ENCODE peak calls at places on chromosome 3, in eight cellular contexts. One of them, this sample, is unnamed.

GRCh38 chr3:74469151-74469550 is 145.3 kb downstream of the CNTN3 start:
- DNase-seq in fibroblast of lung: peak
- DNase-seq in WERI-Rb-1: no peak
- DNase-seq in MM.1S: no peak
- DNase-seq in heart right ventricle: no peak
- DNase-seq in AG09319: no peak
- DNase-seq in choroid plexus epithelial cell: no peak
- DNase-seq in GM13976: no peak
- DNase-seq in this sample: no peak

GRCh38 chr3:102180291-102180931 is 254.4 kb upstream of the ZPLD1 start:
- DNase-seq in fibroblast of lung: peak
- DNase-seq in WERI-Rb-1: no peak
- DNase-seq in AG09319: peak
- DNase-seq in GM13976: no peak
- DNase-seq in heart right ventricle: no peak
- DNase-seq in choroid plexus epithelial cell: peak
- DNase-seq in MM.1S: no peak
- DNase-seq in this sample: no peak

GRCh38 chr3:187823802-187824201 is 78.5 kb upstream of the BCL6 start:
- DNase-seq in MM.1S: no peak
- DNase-seq in choroid plexus epithelial cell: no peak
- DNase-seq in heart right ventricle: no peak
- DNase-seq in GM13976: no peak
- DNase-seq in AG09319: no peak
- DNase-seq in WERI-Rb-1: no peak
- DNase-seq in fibroblast of lung: no peak
- DNase-seq in this sample: no peak

GRCh38 chr3:14455571-14456317 is 53.3 kb downstream of the SLC6A6 start:
- DNase-seq in MM.1S: no peak
- DNase-seq in fibroblast of lung: no peak
- DNase-seq in GM13976: no peak
- DNase-seq in WERI-Rb-1: no peak
- DNase-seq in choroid plexus epithelial cell: no peak
- DNase-seq in heart right ventricle: no peak
- DNase-seq in AG09319: no peak
- DNase-seq in this sample: no peak

GRCh38 chr3:68893600-68894239 is 38.6 kb downstream of the TAFA4 start:
- DNase-seq in heart right ventricle: no peak
- DNase-seq in fibroblast of lung: peak
- DNase-seq in AG09319: peak
- DNase-seq in MM.1S: peak
- DNase-seq in choroid plexus epithelial cell: peak
- DNase-seq in GM13976: peak
- DNase-seq in WERI-Rb-1: peak
- DNase-seq in this sample: peak

GRCh38 chr3:114103181-114103580 is 46.6 kb downstream of the QTRT2 start:
- DNase-seq in WERI-Rb-1: no peak
- DNase-seq in AG09319: no peak
- DNase-seq in choroid plexus epithelial cell: no peak
- DNase-seq in GM13976: no peak
- DNase-seq in MM.1S: no peak
- DNase-seq in heart right ventricle: no peak
- DNase-seq in fibroblast of lung: no peak
- DNase-seq in this sample: no peak

GRCh38 chr3:185687479-185687878 is 101.4 kb downstream of the SENP2 start:
- DNase-seq in fibroblast of lung: peak
- DNase-seq in WERI-Rb-1: no peak
- DNase-seq in AG09319: peak
- DNase-seq in heart right ventricle: no peak
- DNase-seq in GM13976: no peak
- DNase-seq in MM.1S: no peak
- DNase-seq in choroid plexus epithelial cell: peak
- DNase-seq in this sample: no peak

GRCh38 chr3:47028667-47029066 is 49.2 kb downstream of the NBEAL2 start:
- DNase-seq in MM.1S: no peak
- DNase-seq in GM13976: no peak
- DNase-seq in choroid plexus epithelial cell: no peak
- DNase-seq in AG09319: no peak
- DNase-seq in heart right ventricle: no peak
- DNase-seq in WERI-Rb-1: no peak
- DNase-seq in fibroblast of lung: no peak
- DNase-seq in this sample: no peak

GRCh38 chr3:50139718-50140423 is 15.3 kb upstream of the SEMA3F start:
- DNase-seq in choroid plexus epithelial cell: no peak
- DNase-seq in WERI-Rb-1: no peak
- DNase-seq in GM13976: no peak
- DNase-seq in MM.1S: no peak
- DNase-seq in fibroblast of lung: no peak
- DNase-seq in AG09319: no peak
- DNase-seq in heart right ventricle: no peak
- DNase-seq in this sample: no peak

GRCh38 chr3:25785826-25786225 is 2.6 kb upstream of the NGLY1 start:
- DNase-seq in choroid plexus epithelial cell: no peak
- DNase-seq in AG09319: no peak
- DNase-seq in MM.1S: no peak
- DNase-seq in WERI-Rb-1: no peak
- DNase-seq in heart right ventricle: no peak
- DNase-seq in GM13976: no peak
- DNase-seq in fibroblast of lung: no peak
- DNase-seq in this sample: no peak

GRCh38 chr3:57335273-57335938 is 42.9 kb upstream of the ASB14 start:
- DNase-seq in fibroblast of lung: no peak
- DNase-seq in GM13976: no peak
- DNase-seq in AG09319: no peak
- DNase-seq in MM.1S: no peak
- DNase-seq in choroid plexus epithelial cell: no peak
- DNase-seq in heart right ventricle: no peak
- DNase-seq in WERI-Rb-1: no peak
- DNase-seq in this sample: no peak

DNA sequence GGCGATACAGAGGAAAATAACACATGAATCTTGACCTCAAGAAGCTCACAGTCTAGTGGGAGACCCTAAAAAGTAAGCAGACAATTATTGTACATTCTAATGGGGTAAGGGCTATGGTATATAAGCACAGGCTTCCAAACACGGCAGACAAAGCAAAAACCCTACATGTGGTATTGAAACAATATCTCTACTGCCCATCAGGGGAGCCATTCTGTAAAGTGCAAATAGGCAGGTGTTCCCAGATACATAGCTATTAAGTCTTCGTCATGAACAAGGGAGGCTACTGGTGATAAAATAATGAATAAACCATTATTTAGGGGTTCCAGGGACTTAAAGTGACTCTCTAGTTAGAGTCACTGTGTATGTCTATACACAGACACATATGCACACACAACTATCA is 38.6 kb upstream of the ASB14 start:
- DNase-seq in WERI-Rb-1: no peak
- DNase-seq in fibroblast of lung: no peak
- DNase-seq in GM13976: no peak
- DNase-seq in heart right ventricle: no peak
- DNase-seq in MM.1S: no peak
- DNase-seq in choroid plexus epithelial cell: peak
- DNase-seq in AG09319: no peak
- DNase-seq in this sample: no peak
- TF ChIP-seq CTCF in WERI-Rb-1: no peak
- TF ChIP-seq CTCF in fibroblast of lung: no peak
- TF ChIP-seq CTCF in GM13976: no peak
- TF ChIP-seq CTCF in heart right ventricle: no peak
- TF ChIP-seq CTCF in MM.1S: no peak
- TF ChIP-seq CTCF in choroid plexus epithelial cell: no peak
- TF ChIP-seq CTCF in AG09319: no peak
- TF ChIP-seq CTCF in this sample: no peak

GRCh38 chr3:20037255-20037996 is 2.8 kb upstream of the KAT2B start:
- DNase-seq in choroid plexus epithelial cell: no peak
- DNase-seq in GM13976: no peak
- DNase-seq in AG09319: no peak
- DNase-seq in heart right ventricle: no peak
- DNase-seq in MM.1S: no peak
- DNase-seq in WERI-Rb-1: no peak
- DNase-seq in fibroblast of lung: no peak
- DNase-seq in this sample: no peak
- TF ChIP-seq CTCF in choroid plexus epithelial cell: peak
- TF ChIP-seq CTCF in GM13976: no peak
- TF ChIP-seq CTCF in AG09319: no peak
- TF ChIP-seq CTCF in heart right ventricle: peak
- TF ChIP-seq CTCF in MM.1S: peak
- TF ChIP-seq CTCF in WERI-Rb-1: no peak
- TF ChIP-seq CTCF in fibroblast of lung: no peak
- TF ChIP-seq CTCF in this sample: no peak

GRCh38 chr3:112734171-112734570 is 93.2 kb upstream of the CCDC80 start:
- DNase-seq in choroid plexus epithelial cell: peak
- DNase-seq in heart right ventricle: no peak
- DNase-seq in MM.1S: no peak
- DNase-seq in WERI-Rb-1: no peak
- DNase-seq in GM13976: no peak
- DNase-seq in fibroblast of lung: peak
- DNase-seq in AG09319: no peak
- DNase-seq in this sample: no peak

GRCh38 chr3:112736386-112736785 is 95.4 kb upstream of the CCDC80 start:
- DNase-seq in choroid plexus epithelial cell: no peak
- DNase-seq in GM13976: no peak
- DNase-seq in fibroblast of lung: no peak
- DNase-seq in WERI-Rb-1: no peak
- DNase-seq in AG09319: no peak
- DNase-seq in MM.1S: no peak
- DNase-seq in heart right ventricle: no peak
- DNase-seq in this sample: no peak

GRCh38 chr3:112735927-112736326 is 95.0 kb upstream of the CCDC80 start:
- DNase-seq in GM13976: no peak
- DNase-seq in AG09319: no peak
- DNase-seq in choroid plexus epithelial cell: no peak
- DNase-seq in WERI-Rb-1: no peak
- DNase-seq in fibroblast of lung: no peak
- DNase-seq in heart right ventricle: no peak
- DNase-seq in MM.1S: no peak
- DNase-seq in this sample: no peak

GRCh38 chr3:112736802-112737566 is 96.0 kb upstream of the CCDC80 start:
- DNase-seq in AG09319: no peak
- DNase-seq in WERI-Rb-1: no peak
- DNase-seq in GM13976: no peak
- DNase-seq in heart right ventricle: no peak
- DNase-seq in MM.1S: no peak
- DNase-seq in fibroblast of lung: no peak
- DNase-seq in choroid plexus epithelial cell: no peak
- DNase-seq in this sample: no peak

DNA sequence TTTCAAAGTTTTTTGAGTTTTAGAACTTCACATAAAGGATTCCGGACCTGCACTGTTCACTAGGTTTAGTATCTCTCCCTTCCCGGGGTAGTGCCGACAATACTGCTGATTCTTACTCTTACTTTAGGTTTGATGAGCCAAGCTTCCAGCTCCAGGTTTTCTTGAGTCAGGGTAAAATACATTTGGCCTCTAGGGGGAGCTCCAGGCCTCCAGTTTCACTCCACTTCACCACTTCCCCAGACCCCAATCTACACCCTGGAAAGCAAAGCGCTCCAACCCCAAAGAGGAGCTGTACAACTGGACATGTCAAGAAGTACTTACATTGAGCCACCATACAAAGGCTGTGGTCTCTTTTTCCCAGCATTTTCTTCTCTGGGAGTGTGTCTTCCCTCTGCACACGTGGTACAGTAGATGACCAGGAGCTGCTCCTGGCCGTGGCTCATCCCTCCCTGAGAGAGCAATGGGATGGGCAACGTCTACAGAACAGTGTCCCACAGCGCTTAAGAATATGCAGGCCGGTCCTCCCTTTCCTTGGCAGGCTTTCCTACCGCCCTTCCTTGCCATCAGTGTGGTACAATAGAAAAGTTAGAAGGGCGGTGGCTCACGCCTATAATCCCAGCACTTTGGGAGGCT is 93.9 kb upstream of the CCDC80 start:
- DNase-seq in GM13976: peak
- DNase-seq in choroid plexus epithelial cell: peak
- DNase-seq in WERI-Rb-1: peak
- DNase-seq in fibroblast of lung: peak
- DNase-seq in heart right ventricle: no peak
- DNase-seq in MM.1S: peak
- DNase-seq in AG09319: peak
- DNase-seq in this sample: peak
- TF ChIP-seq CTCF in GM13976: peak
- TF ChIP-seq CTCF in choroid plexus epithelial cell: peak
- TF ChIP-seq CTCF in WERI-Rb-1: peak
- TF ChIP-seq CTCF in fibroblast of lung: peak
- TF ChIP-seq CTCF in heart right ventricle: peak
- TF ChIP-seq CTCF in MM.1S: peak
- TF ChIP-seq CTCF in AG09319: peak
- TF ChIP-seq CTCF in this sample: peak

GRCh38 chr3:160577093-160577492 is 11.7 kb upstream of the KPNA4 start:
- DNase-seq in AG09319: no peak
- DNase-seq in GM13976: no peak
- DNase-seq in fibroblast of lung: no peak
- DNase-seq in heart right ventricle: no peak
- DNase-seq in choroid plexus epithelial cell: no peak
- DNase-seq in WERI-Rb-1: no peak
- DNase-seq in MM.1S: no peak
- DNase-seq in this sample: no peak

GRCh38 chr3:160574636-160575035 is 9.3 kb upstream of the KPNA4 start:
- DNase-seq in heart right ventricle: no peak
- DNase-seq in GM13976: no peak
- DNase-seq in MM.1S: no peak
- DNase-seq in WERI-Rb-1: no peak
- DNase-seq in choroid plexus epithelial cell: no peak
- DNase-seq in AG09319: no peak
- DNase-seq in fibroblast of lung: no peak
- DNase-seq in this sample: no peak

GRCh38 chr3:160575589-160575988 is 10.2 kb upstream of the KPNA4 start:
- DNase-seq in choroid plexus epithelial cell: no peak
- DNase-seq in fibroblast of lung: no peak
- DNase-seq in WERI-Rb-1: no peak
- DNase-seq in heart right ventricle: no peak
- DNase-seq in MM.1S: no peak
- DNase-seq in GM13976: no peak
- DNase-seq in AG09319: no peak
- DNase-seq in this sample: peak

GRCh38 chr3:160576621-160577020 is 11.2 kb upstream of the KPNA4 start:
- DNase-seq in MM.1S: no peak
- DNase-seq in AG09319: no peak
- DNase-seq in fibroblast of lung: no peak
- DNase-seq in GM13976: no peak
- DNase-seq in WERI-Rb-1: no peak
- DNase-seq in heart right ventricle: no peak
- DNase-seq in choroid plexus epithelial cell: peak
- DNase-seq in this sample: no peak

DNA sequence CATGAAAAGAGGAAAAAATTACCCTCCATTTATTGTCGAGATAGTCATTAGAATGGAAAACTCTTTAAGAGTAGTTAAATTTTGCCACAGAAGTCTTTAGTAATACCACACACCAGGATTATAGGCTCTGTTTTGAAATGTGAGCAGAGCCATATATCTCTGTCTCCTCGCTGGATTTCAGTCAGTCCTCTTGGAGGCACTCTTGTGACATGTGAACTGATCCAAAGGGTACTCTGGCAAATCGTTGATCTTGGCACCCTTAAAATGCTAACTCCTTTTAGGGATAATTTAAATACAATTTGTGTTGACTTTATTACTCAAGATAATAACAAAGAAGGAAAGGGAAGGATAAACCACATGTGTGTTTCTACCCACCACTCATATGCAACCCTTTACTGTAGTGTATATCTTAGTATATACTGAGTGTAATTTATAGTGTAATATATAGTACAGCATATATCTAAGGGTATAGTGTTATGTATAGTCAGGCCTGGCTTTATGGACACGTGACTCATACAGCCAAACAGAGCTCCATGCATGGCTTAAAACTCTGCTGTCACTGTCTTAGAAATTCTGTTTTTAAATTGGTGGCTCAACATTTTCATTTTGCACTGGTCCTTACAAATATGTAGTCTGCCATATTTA is 12.3 kb upstream of the KPNA4 start:
- DNase-seq in MM.1S: no peak
- DNase-seq in GM13976: no peak
- DNase-seq in fibroblast of lung: peak
- DNase-seq in heart right ventricle: no peak
- DNase-seq in AG09319: no peak
- DNase-seq in choroid plexus epithelial cell: peak
- DNase-seq in WERI-Rb-1: peak
- DNase-seq in this sample: no peak
- TF ChIP-seq CTCF in MM.1S: no peak
- TF ChIP-seq CTCF in GM13976: peak
- TF ChIP-seq CTCF in fibroblast of lung: no peak
- TF ChIP-seq CTCF in heart right ventricle: peak
- TF ChIP-seq CTCF in AG09319: peak
- TF ChIP-seq CTCF in choroid plexus epithelial cell: peak
- TF ChIP-seq CTCF in WERI-Rb-1: peak
- TF ChIP-seq CTCF in this sample: no peak

This sample was measured in GM20000.